ENCODE peak calls at places on chromosome 19, in nine cellular contexts. One of them, this sample, is unnamed. For H3K9me3 and H3K4me1, the result is how much of the 10 kb centered on the place peaks cover.

GRCh38 chr19:16342002-16342715 is 17.5 kb downstream of the KLF2 start:
- DNase-seq in IMR-90: no peak
- DNase-seq in transverse colon: peak
- DNase-seq in SK-N-SH: no peak
- DNase-seq in neural progenitor cell: no peak
- DNase-seq in PC-9: no peak
- DNase-seq in tibial artery: peak
- DNase-seq in gastrocnemius medialis: peak
- DNase-seq in colonic mucosa: no peak
- DNase-seq in this sample: peak

GRCh38 chr19:41641879-41642485 is 15.1 kb upstream of the CEACAM4 start:
- DNase-seq in neural progenitor cell: peak
- DNase-seq in transverse colon: peak
- DNase-seq in IMR-90: peak
- DNase-seq in tibial artery: peak
- DNase-seq in SK-N-SH: peak
- DNase-seq in gastrocnemius medialis: no peak
- DNase-seq in PC-9: peak
- DNase-seq in colonic mucosa: peak
- DNase-seq in this sample: no peak

GRCh38 chr19:34577531-34578101 is 96.1 kb downstream of the WTIP start:
- DNase-seq in SK-N-SH: peak
- DNase-seq in gastrocnemius medialis: no peak
- DNase-seq in transverse colon: no peak
- DNase-seq in colonic mucosa: no peak
- DNase-seq in IMR-90: no peak
- DNase-seq in PC-9: no peak
- DNase-seq in neural progenitor cell: peak
- DNase-seq in tibial artery: no peak
- DNase-seq in this sample: no peak

GRCh38 chr19:51461723-51462161 is 3.5 kb upstream of the SIGLEC8 start:
- DNase-seq in SK-N-SH: no peak
- DNase-seq in PC-9: no peak
- DNase-seq in IMR-90: no peak
- DNase-seq in colonic mucosa: no peak
- DNase-seq in transverse colon: peak
- DNase-seq in gastrocnemius medialis: no peak
- DNase-seq in tibial artery: peak
- DNase-seq in neural progenitor cell: no peak
- DNase-seq in this sample: no peak

GRCh38 chr19:40585677-40586422 is 9.2 kb downstream of the SHKBP1 start:
- DNase-seq in neural progenitor cell: no peak
- DNase-seq in tibial artery: no peak
- DNase-seq in SK-N-SH: no peak
- DNase-seq in PC-9: no peak
- DNase-seq in transverse colon: no peak
- DNase-seq in colonic mucosa: no peak
- DNase-seq in IMR-90: peak
- DNase-seq in gastrocnemius medialis: no peak
- DNase-seq in this sample: no peak

GRCh38 chr19:54302252-54302651 is 10.7 kb downstream of the LILRA5 start:
- DNase-seq in gastrocnemius medialis: no peak
- DNase-seq in neural progenitor cell: no peak
- DNase-seq in PC-9: no peak
- DNase-seq in IMR-90: no peak
- DNase-seq in transverse colon: no peak
- DNase-seq in colonic mucosa: no peak
- DNase-seq in SK-N-SH: no peak
- DNase-seq in tibial artery: no peak
- DNase-seq in this sample: no peak

GRCh38 chr19:38049105-38049649 is 142.2 kb downstream of the SIPA1L3 start:
- DNase-seq in neural progenitor cell: no peak
- DNase-seq in SK-N-SH: no peak
- DNase-seq in transverse colon: peak
- DNase-seq in tibial artery: no peak
- DNase-seq in gastrocnemius medialis: no peak
- DNase-seq in PC-9: no peak
- DNase-seq in IMR-90: no peak
- DNase-seq in colonic mucosa: no peak
- DNase-seq in this sample: no peak

GRCh38 chr19:54523403-54523802 is 20.8 kb downstream of the LAIR2 start:
- DNase-seq in gastrocnemius medialis: no peak
- DNase-seq in neural progenitor cell: no peak
- DNase-seq in IMR-90: peak
- DNase-seq in tibial artery: no peak
- DNase-seq in colonic mucosa: no peak
- DNase-seq in SK-N-SH: no peak
- DNase-seq in PC-9: no peak
- DNase-seq in transverse colon: no peak
- DNase-seq in this sample: no peak

GRCh38 chr19:1262687-1263123 is 6.4 kb upstream of the CIRBP start:
- DNase-seq in PC-9: no peak
- DNase-seq in transverse colon: peak
- DNase-seq in colonic mucosa: no peak
- DNase-seq in SK-N-SH: no peak
- DNase-seq in gastrocnemius medialis: no peak
- DNase-seq in tibial artery: no peak
- DNase-seq in neural progenitor cell: peak
- DNase-seq in IMR-90: no peak
- DNase-seq in this sample: peak

GRCh38 chr19:1260749-1261511 is 8.2 kb upstream of the CIRBP start:
- DNase-seq in tibial artery: peak
- DNase-seq in SK-N-SH: peak
- DNase-seq in gastrocnemius medialis: peak
- DNase-seq in neural progenitor cell: peak
- DNase-seq in PC-9: peak
- DNase-seq in IMR-90: peak
- DNase-seq in transverse colon: peak
- DNase-seq in colonic mucosa: peak
- DNase-seq in this sample: peak

GRCh38 chr19:1259873-1260748 is 9.0 kb upstream of the CIRBP start:
- DNase-seq in neural progenitor cell: peak
- DNase-seq in PC-9: peak
- DNase-seq in colonic mucosa: peak
- DNase-seq in SK-N-SH: no peak
- DNase-seq in tibial artery: no peak
- DNase-seq in IMR-90: no peak
- DNase-seq in gastrocnemius medialis: no peak
- DNase-seq in transverse colon: peak
- DNase-seq in this sample: peak

GRCh38 chr19:1261863-1262686 is 7.1 kb upstream of the CIRBP start:
- DNase-seq in colonic mucosa: peak
- DNase-seq in IMR-90: peak
- DNase-seq in PC-9: peak
- DNase-seq in gastrocnemius medialis: no peak
- DNase-seq in tibial artery: peak
- DNase-seq in transverse colon: peak
- DNase-seq in neural progenitor cell: peak
- DNase-seq in SK-N-SH: no peak
- DNase-seq in this sample: peak

GRCh38 chr19:1261512-1261862 is 7.6 kb upstream of the CIRBP start:
- DNase-seq in transverse colon: peak
- DNase-seq in SK-N-SH: no peak
- DNase-seq in gastrocnemius medialis: no peak
- DNase-seq in IMR-90: no peak
- DNase-seq in colonic mucosa: no peak
- DNase-seq in PC-9: no peak
- DNase-seq in neural progenitor cell: peak
- DNase-seq in tibial artery: no peak
- DNase-seq in this sample: peak
- TF ChIP-seq CTCF in transverse colon: peak
- TF ChIP-seq CTCF in SK-N-SH: peak
- TF ChIP-seq CTCF in gastrocnemius medialis: no peak
- TF ChIP-seq CTCF in IMR-90: peak
- TF ChIP-seq CTCF in colonic mucosa: no peak
- TF ChIP-seq CTCF in PC-9: no peak
- TF ChIP-seq CTCF in neural progenitor cell: peak
- TF ChIP-seq CTCF in tibial artery: no peak
- TF ChIP-seq CTCF in this sample: no peak

DNA sequence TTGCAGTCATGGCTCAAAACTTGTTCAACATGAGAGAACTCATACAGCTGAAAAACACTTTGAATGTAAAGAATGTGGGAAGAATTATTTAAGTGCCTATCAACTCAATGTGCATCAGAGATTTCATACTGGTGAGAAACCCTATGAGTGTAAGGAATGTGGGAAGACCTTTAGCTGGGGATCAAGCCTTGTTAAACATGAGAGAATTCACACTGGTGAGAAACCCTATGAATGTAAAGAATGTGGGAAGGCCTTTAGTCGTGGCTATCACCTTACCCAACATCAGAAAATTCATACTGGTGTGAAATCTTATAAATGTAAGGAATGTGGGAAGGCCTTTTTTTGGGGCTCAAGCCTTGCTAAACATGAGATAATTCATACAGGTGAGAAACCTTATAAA is 20.1 kb downstream of the ZNF283 start:
- DNase-seq in SK-N-SH: no peak
- DNase-seq in neural progenitor cell: no peak
- DNase-seq in colonic mucosa: no peak
- DNase-seq in gastrocnemius medialis: no peak
- DNase-seq in IMR-90: no peak
- DNase-seq in tibial artery: no peak
- DNase-seq in PC-9: no peak
- DNase-seq in transverse colon: no peak
- DNase-seq in this sample: no peak
- H3K9me3 ChIP-seq in SK-N-SH: under half
- H3K9me3 ChIP-seq in neural progenitor cell: under half
- H3K9me3 ChIP-seq in colonic mucosa: under half
- H3K9me3 ChIP-seq in gastrocnemius medialis: under half
- H3K9me3 ChIP-seq in IMR-90: half or more
- H3K9me3 ChIP-seq in tibial artery: under half
- H3K9me3 ChIP-seq in PC-9: half or more
- H3K9me3 ChIP-seq in transverse colon: half or more
- H3K9me3 ChIP-seq in this sample: half or more

GRCh38 chr19:17687141-17687856 is 855 bp downstream of the UNC13A start:
- DNase-seq in SK-N-SH: peak
- DNase-seq in PC-9: no peak
- DNase-seq in gastrocnemius medialis: no peak
- DNase-seq in transverse colon: no peak
- DNase-seq in tibial artery: no peak
- DNase-seq in neural progenitor cell: peak
- DNase-seq in colonic mucosa: no peak
- DNase-seq in IMR-90: no peak
- DNase-seq in this sample: no peak

GRCh38 chr19:17685451-17686026 is 2.6 kb downstream of the UNC13A start:
- DNase-seq in IMR-90: no peak
- DNase-seq in transverse colon: no peak
- DNase-seq in PC-9: no peak
- DNase-seq in colonic mucosa: no peak
- DNase-seq in gastrocnemius medialis: no peak
- DNase-seq in tibial artery: no peak
- DNase-seq in SK-N-SH: no peak
- DNase-seq in neural progenitor cell: no peak
- DNase-seq in this sample: no peak

GRCh38 chr19:17686027-17686511 is 2.1 kb downstream of the UNC13A start:
- DNase-seq in tibial artery: no peak
- DNase-seq in neural progenitor cell: peak
- DNase-seq in IMR-90: no peak
- DNase-seq in transverse colon: no peak
- DNase-seq in SK-N-SH: peak
- DNase-seq in PC-9: no peak
- DNase-seq in colonic mucosa: no peak
- DNase-seq in gastrocnemius medialis: no peak
- DNase-seq in this sample: peak

GRCh38 chr19:17687857-17688784 is at the start of gene UNC13A:
- DNase-seq in neural progenitor cell: peak
- DNase-seq in colonic mucosa: peak
- DNase-seq in transverse colon: peak
- DNase-seq in gastrocnemius medialis: no peak
- DNase-seq in PC-9: peak
- DNase-seq in SK-N-SH: peak
- DNase-seq in tibial artery: no peak
- DNase-seq in IMR-90: peak
- DNase-seq in this sample: peak

GRCh38 chr19:17686592-17687042 is 1.5 kb downstream of the UNC13A start:
- DNase-seq in tibial artery: no peak
- DNase-seq in IMR-90: no peak
- DNase-seq in PC-9: no peak
- DNase-seq in transverse colon: no peak
- DNase-seq in colonic mucosa: peak
- DNase-seq in SK-N-SH: peak
- DNase-seq in gastrocnemius medialis: no peak
- DNase-seq in neural progenitor cell: peak
- DNase-seq in this sample: peak
- H3K4me1 ChIP-seq in tibial artery: under half
- H3K4me1 ChIP-seq in IMR-90: under half
- H3K4me1 ChIP-seq in PC-9: under half
- H3K4me1 ChIP-seq in transverse colon: under half
- H3K4me1 ChIP-seq in colonic mucosa: under half
- H3K4me1 ChIP-seq in SK-N-SH: under half
- H3K4me1 ChIP-seq in gastrocnemius medialis: under half
- H3K4me1 ChIP-seq in neural progenitor cell: under half
- H3K4me1 ChIP-seq in this sample: under half

GRCh38 chr19:32224371-32225244 is 120.8 kb upstream of the ZNF507 start:
- DNase-seq in transverse colon: peak
- DNase-seq in colonic mucosa: peak
- DNase-seq in tibial artery: no peak
- DNase-seq in neural progenitor cell: peak
- DNase-seq in PC-9: peak
- DNase-seq in SK-N-SH: peak
- DNase-seq in gastrocnemius medialis: peak
- DNase-seq in IMR-90: peak
- DNase-seq in this sample: peak
- TF ChIP-seq CTCF in transverse colon: peak
- TF ChIP-seq CTCF in colonic mucosa: peak
- TF ChIP-seq CTCF in tibial artery: peak
- TF ChIP-seq CTCF in neural progenitor cell: peak
- TF ChIP-seq CTCF in PC-9: peak
- TF ChIP-seq CTCF in SK-N-SH: peak
- TF ChIP-seq CTCF in gastrocnemius medialis: peak
- TF ChIP-seq CTCF in IMR-90: peak
- TF ChIP-seq CTCF in this sample: peak

DNA sequence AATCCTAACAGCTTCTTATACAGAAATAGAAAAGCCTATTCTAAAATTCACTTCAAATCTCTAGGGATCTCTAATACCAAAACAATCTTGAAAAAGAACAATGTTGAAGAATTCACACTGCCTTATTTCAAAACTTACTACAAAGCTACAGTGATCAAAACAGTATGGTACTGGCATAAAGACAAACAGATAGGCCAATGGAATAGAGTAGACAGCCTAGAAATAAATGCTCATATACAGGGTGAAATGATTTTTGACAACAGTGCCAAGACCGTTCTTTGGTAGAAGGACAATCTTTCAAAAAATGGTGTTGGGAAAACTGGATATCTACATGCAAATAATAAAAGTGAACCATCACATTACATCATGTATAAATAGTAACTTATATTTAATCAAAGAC is 11.8 kb upstream of the ZNF563 start:
- DNase-seq in IMR-90: no peak
- DNase-seq in tibial artery: no peak
- DNase-seq in neural progenitor cell: no peak
- DNase-seq in PC-9: no peak
- DNase-seq in SK-N-SH: no peak
- DNase-seq in gastrocnemius medialis: no peak
- DNase-seq in transverse colon: no peak
- DNase-seq in colonic mucosa: no peak
- DNase-seq in this sample: no peak
- H3K9me3 ChIP-seq in IMR-90: under half
- H3K9me3 ChIP-seq in tibial artery: under half
- H3K9me3 ChIP-seq in neural progenitor cell: under half
- H3K9me3 ChIP-seq in PC-9: under half
- H3K9me3 ChIP-seq in SK-N-SH: under half
- H3K9me3 ChIP-seq in gastrocnemius medialis: under half
- H3K9me3 ChIP-seq in transverse colon: half or more
- H3K9me3 ChIP-seq in colonic mucosa: under half
- H3K9me3 ChIP-seq in this sample: under half